ENCODE peak calls at places on chromosomes 13 and 19, in seven cellular contexts. S is HCT116, L is H1, P is SK-N-SH, I is K562, O is HepG2, R is GM12878. W is an unnamed sample.

GRCh38 chr13:79423801-79424642 is 18.0 kb upstream of the RBM26 start:
- DNase-seq in L (no peak), S (peak; percentile 28), I (peak; percentile 47), P (peak; percentile 45), R (no peak), O (peak; percentile 29), W (no peak)

GRCh38 chr19:57317503-57317902 is 2.8 kb upstream of the ZNF543 start:
- DNase-seq in R (no peak), L (no peak), O (no peak), P (peak; percentile 36), S (no peak), I (no peak), W (no peak)

GRCh38 chr19:45881909-45882528 is 3.9 kb downstream of the IRF2BP1 start:
- DNase-seq in S (no peak), I (peak; percentile 58), O (peak; percentile 84), P (peak; percentile 17), L (no peak), R (no peak), W (no peak)

GRCh38 chr13:75480691-75481175 is 1.2 kb downstream of the TBC1D4 start:
- DNase-seq in I (peak; percentile 55), P (peak; percentile 73), S (peak; percentile 63), L (no peak), R (no peak), O (peak; percentile 53), W (no peak)

GRCh38 chr13:112724788-112725345 is 35.0 kb downstream of the ATP11A start:
- DNase-seq in O (no peak), P (no peak), I (no peak), R (no peak), L (no peak), S (no peak), W (no peak)

GRCh38 chr13:33744589-33745369 is 73.2 kb upstream of the RFC3 start:
- DNase-seq in P (no peak), L (no peak), O (no peak), I (no peak), S (no peak), R (no peak), W (peak; percentile 77)

GRCh38 chr19:40614595-40615411 is 13.6 kb downstream of the LTBP4 start:
- DNase-seq in O (no peak), S (peak; percentile 87), I (peak; percentile 98), R (peak; percentile 35), L (no peak), P (peak; percentile 51), W (no peak)

GRCh38 chr19:49492573-49493411 is 3.4 kb upstream of the RPS11 start:
- DNase-seq in R (no peak), I (peak; percentile 73), O (peak; percentile 54), S (no peak), P (no peak), L (no peak), W (no peak)

GRCh38 chr13:27261376-27261775 is 9.3 kb upstream of the RASL11A start:
- DNase-seq in L (no peak), I (no peak), P (no peak), R (no peak), S (no peak), O (no peak), W (no peak)

GRCh38 chr13:27309401-27309958 is 38.9 kb downstream of the RASL11A start:
- DNase-seq in I (no peak), L (no peak), S (peak; percentile 27), O (no peak), P (no peak), R (no peak), W (no peak)

GRCh38 chr13:39105110-39105509 is 66.9 kb downstream of the NHLRC3 start:
- DNase-seq in R (no peak), O (no peak), I (no peak), P (peak; percentile 3), S (no peak), L (no peak), W (no peak)

GRCh38 chr13:112664501-112665203 is 25.2 kb upstream of the ATP11A start:
- DNase-seq in I (no peak), S (no peak), P (no peak), L (no peak), O (no peak), R (no peak), W (no peak)

GRCh38 chr13:101271681-101272245 is 144.5 kb downstream of the NALCN start:
- DNase-seq in O (no peak), L (no peak), I (no peak), P (no peak), R (no peak), S (no peak), W (no peak)

GRCh38 chr13:45055198-45055901 is 65.0 kb upstream of the GTF2F2 start:
- DNase-seq in S (peak; percentile 70), L (no peak), R (peak; percentile 24), P (no peak), O (no peak), I (no peak), W (no peak)

GRCh38 chr13:33775339-33776108 is 42.4 kb upstream of the RFC3 start:
- DNase-seq in L (no peak), S (no peak), P (no peak), O (no peak), I (no peak), R (no peak), W (no peak)

GRCh38 chr13:40087021-40088002 is 431.9 kb downstream of the COG6 start:
- DNase-seq in P (no peak), O (peak; percentile 56), R (no peak), L (no peak), I (no peak), S (no peak), W (no peak)

GRCh38 chr19:33273881-33274662 is 28.3 kb downstream of the CEBPA start:
- DNase-seq in S (peak; percentile 24), O (peak; percentile 56), R (no peak), I (peak; percentile 14), P (no peak), L (no peak), W (peak; percentile 71)

GRCh38 chr13:97844151-97844550 is 109.3 kb upstream of the IPO5 start:
- DNase-seq in L (no peak), O (no peak), I (no peak), R (no peak), S (no peak), P (no peak), W (no peak)

GRCh38 chr19:15962319-15962718 is 13.5 kb downstream of the OR10H4 start:
- DNase-seq in P (no peak), I (peak; percentile 36), S (no peak), R (no peak), L (no peak), O (no peak), W (no peak)

GRCh38 chr19:6091771-6092291 is 18.5 kb downstream of the RFX2 start:
- DNase-seq in I (no peak), L (no peak), P (no peak), S (no peak), R (no peak), O (no peak), W (no peak)

GRCh38 chr19:16025108-16026101 is 50.9 kb upstream of the TPM4 start:
- DNase-seq in S (peak; percentile 56), I (peak; percentile 60), O (peak; percentile 61), P (peak; percentile 61), L (no peak), R (no peak), W (peak; percentile 68)

GRCh38 chr13:89029062-89029461 is 1357.9 kb downstream of the SLITRK5 start:
- DNase-seq in R (no peak), O (no peak), S (no peak), L (no peak), P (no peak), I (no peak), W (no peak)

GRCh38 chr19:6273701-6274601 is 5.8 kb downstream of the MLLT1 start:
- DNase-seq in O (peak; percentile 89), I (peak; percentile 67), R (no peak), P (peak; percentile 74), S (no peak), L (no peak), W (peak; percentile 76)

GRCh38 chr13:113493315-113493951 is 2.9 kb upstream of the DCUN1D2 start:
- DNase-seq in I (peak; percentile 66), O (peak; percentile 90), L (no peak), P (no peak), R (peak; percentile 16), S (peak; percentile 85), W (peak; percentile 51)

GRCh38 chr13:106418556-106418955 is 116.9 kb downstream of the EFNB2 start:
- DNase-seq in S (no peak), I (no peak), L (no peak), P (peak; percentile 66), R (no peak), O (no peak), W (no peak)

GRCh38 chr13:20780318-20780717 is 6.6 kb upstream of the EEF1AKMT1 start:
- DNase-seq in L (no peak), O (no peak), S (no peak), I (no peak), P (no peak), R (no peak), W (no peak)
- TF ChIP-seq JUND in L (no peak), O (no peak), S (no peak), I (no peak), P (no peak), R (no peak), W (no peak)

GRCh38 chr13:20230913-20231838 is 943 bp downstream of the GJB6 start:
- DNase-seq in O (no peak), L (no peak), I (no peak), S (no peak), P (no peak), R (no peak), W (no peak)
- TF ChIP-seq JUND in O (no peak), L (no peak), I (no peak), S (no peak), P (no peak), R (no peak), W (no peak)

GRCh38 chr19:1449467-1450442 is at the start of gene APC2:
- DNase-seq in P (peak; percentile 97), S (no peak), L (no peak), R (no peak), I (peak; percentile 69), O (no peak), W (no peak)
- TF ChIP-seq JUND in P (no peak), S (no peak), L (peak; percentile 9), R (no peak), I (no peak), O (no peak), W (no peak)

GRCh38 chr19:53078668-53079067 is 24.6 kb downstream of the ZNF160 start:
- DNase-seq in I (no peak), R (no peak), O (no peak), L (no peak), P (no peak), S (no peak), W (no peak)
- TF ChIP-seq JUND in I (no peak), R (no peak), O (no peak), L (no peak), P (no peak), S (no peak), W (no peak)

GRCh38 chr19:39155741-39156140 is 30.2 kb downstream of the PAK4 start:
- DNase-seq in O (no peak), I (no peak), R (no peak), P (no peak), L (no peak), S (no peak), W (no peak)

GRCh38 chr19:39154084-39154625 is 28.6 kb downstream of the PAK4 start:
- DNase-seq in S (no peak), R (no peak), O (no peak), L (no peak), I (no peak), P (no peak), W (peak; percentile 86)

GRCh38 chr19:39156230-39156890 is 30.8 kb downstream of the PAK4 start:
- DNase-seq in R (no peak), I (peak; percentile 54), P (no peak), L (no peak), O (no peak), S (no peak), W (no peak)

GRCh38 chr19:39155114-39155700 is 29.6 kb downstream of the PAK4 start:
- DNase-seq in R (no peak), I (no peak), L (no peak), S (no peak), O (no peak), P (no peak), W (no peak)

GRCh38 chr19:39154626-39155100 is 29.1 kb downstream of the PAK4 start:
- DNase-seq in O (no peak), P (peak; percentile 75), S (peak; percentile 38), I (peak; percentile 77), R (no peak), L (no peak), W (peak; percentile 71)
- TF ChIP-seq JUND in O (no peak), P (no peak), S (no peak), I (no peak), R (no peak), L (no peak), W (peak; percentile 12)

W was measured in T47D.